ENCODE peak calls at places on chromosomes 1 and 21, in ten cellular contexts. U is B cell, J is fibroblast of lung, F is transverse colon, S is heart left ventricle, W is cardiac fibroblast, A is endothelial cell, G is esophagus squamous epithelium, O is tibial artery, B is breast epithelium. K is an unnamed sample.
A peak's percentile ranks its signal among the peaks of the same experiment; 100 is the strongest.

GRCh38 chr1:111987502-111987901 is 2.0 kb downstream of the KCND3 start:
- DNase-seq in U (no peak), J (no peak), F (no peak), S (peak; percentile 80), W (no peak), A (no peak), G (no peak), O (no peak), B (no peak), K (no peak)

GRCh38 chr1:22154626-22155025 is 11.7 kb upstream of the WNT4 start:
- DNase-seq in U (no peak), J (no peak), F (no peak), S (no peak), W (no peak), A (no peak), G (no peak), O (no peak), B (no peak), K (no peak)

GRCh38 chr21:36509966-36510742 is 30.2 kb upstream of the CLDN14 start:
- DNase-seq in U (no peak), J (no peak), F (peak; percentile 59), S (no peak), W (no peak), A (no peak), G (no peak), O (no peak), B (peak; percentile 85), K (peak; percentile 88)

GRCh38 chr1:54499097-54500029 is 48.7 kb upstream of the ACOT11 start:
- DNase-seq in U (no peak), J (peak; percentile 33), F (peak; percentile 43), S (no peak), W (peak; percentile 32), A (peak; percentile 48), G (no peak), O (no peak), B (no peak), K (peak; percentile 80)

GRCh38 chr1:36693652-36694051 is 210.9 kb upstream of the CSF3R start:
- DNase-seq in U (no peak), J (no peak), F (no peak), S (no peak), W (no peak), A (no peak), G (no peak), O (no peak), B (no peak), K (no peak)

GRCh38 chr1:117368116-117369108 is 1.2 kb downstream of the MAN1A2 start:
- DNase-seq in U (peak; percentile 46), J (peak; percentile 22), F (no peak), S (no peak), W (peak; percentile 41), A (no peak), G (no peak), O (no peak), B (no peak), K (no peak)

GRCh38 chr1:162070094-162070748 is 730 bp downstream of the NOS1AP start:
- DNase-seq in U (no peak), J (no peak), F (peak; percentile 66), S (peak; percentile 35), W (no peak), A (no peak), G (no peak), O (no peak), B (peak; percentile 25), K (peak; percentile 82)

GRCh38 chr21:26776320-26777021 is 68.7 kb downstream of the ADAMTS1 start:
- DNase-seq in U (no peak), J (peak; percentile 73), F (no peak), S (no peak), W (peak; percentile 89), A (no peak), G (no peak), O (no peak), B (no peak), K (no peak)

GRCh38 chr1:80924290-80924689 is 876.4 kb upstream of the ADGRL2 start:
- DNase-seq in U (no peak), J (no peak), F (no peak), S (no peak), W (no peak), A (no peak), G (no peak), O (no peak), B (no peak), K (no peak)

GRCh38 chr1:80931178-80931577 is 869.6 kb upstream of the ADGRL2 start:
- DNase-seq in U (no peak), J (peak; percentile 5), F (no peak), S (no peak), W (peak; percentile 2), A (no peak), G (no peak), O (no peak), B (no peak), K (no peak)

GRCh38 chr1:80925130-80925780 is 875.5 kb upstream of the ADGRL2 start:
- DNase-seq in U (no peak), J (no peak), F (no peak), S (no peak), W (no peak), A (no peak), G (no peak), O (no peak), B (no peak), K (no peak)

DNA sequence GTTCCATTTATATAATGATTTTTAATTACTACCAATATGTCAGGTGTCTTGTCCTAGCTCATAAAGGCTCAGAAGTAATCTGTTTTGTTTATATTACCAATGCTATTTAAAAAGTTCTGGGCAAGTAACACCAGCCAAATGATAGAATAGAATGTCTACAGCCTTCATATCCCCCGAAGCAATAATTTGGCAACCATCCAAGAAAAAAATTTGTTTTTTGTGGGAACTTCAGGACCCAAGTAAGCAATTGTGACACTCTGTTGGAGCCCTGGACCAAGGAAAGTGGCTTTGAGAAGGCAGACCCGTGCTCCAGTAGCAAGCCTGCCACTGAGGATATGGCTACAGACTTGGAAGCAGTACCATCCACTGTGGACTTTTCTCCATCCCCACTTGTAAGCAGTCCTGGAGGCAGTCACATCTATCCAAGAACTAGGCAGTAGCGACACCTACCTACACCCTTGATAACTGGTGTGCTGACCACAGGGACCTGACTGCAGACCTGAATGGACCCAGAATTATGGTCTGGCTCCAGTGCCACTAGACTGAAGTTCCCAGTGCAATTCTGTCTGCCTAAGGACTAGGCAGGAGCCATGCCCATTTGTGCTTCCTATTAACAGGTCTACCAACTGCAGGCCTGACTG is 870.7 kb upstream of the ADGRL2 start:
- DNase-seq in U (no peak), J (no peak), F (no peak), S (no peak), W (no peak), A (no peak), G (no peak), O (no peak), B (no peak), K (no peak)
- TF ChIP-seq CTCF in U (no peak), J (no peak), F (no peak), S (no peak), W (no peak), A (no peak), G (no peak), O (no peak), B (no peak), K (no peak)

GRCh38 chr1:15682886-15683410 is 1.2 kb upstream of the PLEKHM2 start:
- DNase-seq in U (no peak), J (no peak), F (no peak), S (no peak), W (no peak), A (no peak), G (no peak), O (no peak), B (no peak), K (no peak)

GRCh38 chr1:15685820-15686219 is 1.7 kb downstream of the PLEKHM2 start:
- DNase-seq in U (no peak), J (peak; percentile 20), F (no peak), S (no peak), W (no peak), A (no peak), G (no peak), O (no peak), B (no peak), K (no peak)

GRCh38 chr1:15683411-15684039 is 595 bp upstream of the PLEKHM2 start:
- DNase-seq in U (no peak), J (no peak), F (no peak), S (no peak), W (no peak), A (no peak), G (no peak), O (no peak), B (no peak), K (peak; percentile 79)

GRCh38 chr1:15684042-15684461 is at the start of gene PLEKHM2:
- DNase-seq in U (peak; percentile 47), J (peak; percentile 40), F (peak; percentile 50), S (peak; percentile 65), W (no peak), A (peak; percentile 54), G (no peak), O (peak; percentile 30), B (no peak), K (peak; percentile 78)

GRCh38 chr1:15684468-15685283 is 556 bp downstream of the PLEKHM2 start:
- DNase-seq in U (peak; percentile 46), J (peak; percentile 22), F (peak; percentile 47), S (peak; percentile 67), W (no peak), A (peak; percentile 56), G (no peak), O (peak; percentile 51), B (peak; percentile 26), K (peak; percentile 84)
- TF ChIP-seq CTCF in U (no peak), J (peak; percentile 3), F (peak; percentile 8), S (no peak), W (no peak), A (no peak), G (no peak), O (peak; percentile 12), B (no peak), K (no peak)

GRCh38 chr1:150213170-150214098 is 22.5 kb downstream of the ANP32E start:
- DNase-seq in U (peak; percentile 92), J (peak; percentile 95), F (peak; percentile 95), S (peak; percentile 98), W (peak; percentile 96), A (peak; percentile 88), G (peak; percentile 85), O (peak; percentile 95), B (peak; percentile 90), K (peak; percentile 99)
- TF ChIP-seq CTCF in U (peak; percentile 60), J (peak; percentile 43), F (peak; percentile 12), S (peak; percentile 53), W (peak; percentile 22), A (no peak), G (peak; percentile 21), O (peak; percentile 23), B (no peak), K (peak; percentile 45)

DNA sequence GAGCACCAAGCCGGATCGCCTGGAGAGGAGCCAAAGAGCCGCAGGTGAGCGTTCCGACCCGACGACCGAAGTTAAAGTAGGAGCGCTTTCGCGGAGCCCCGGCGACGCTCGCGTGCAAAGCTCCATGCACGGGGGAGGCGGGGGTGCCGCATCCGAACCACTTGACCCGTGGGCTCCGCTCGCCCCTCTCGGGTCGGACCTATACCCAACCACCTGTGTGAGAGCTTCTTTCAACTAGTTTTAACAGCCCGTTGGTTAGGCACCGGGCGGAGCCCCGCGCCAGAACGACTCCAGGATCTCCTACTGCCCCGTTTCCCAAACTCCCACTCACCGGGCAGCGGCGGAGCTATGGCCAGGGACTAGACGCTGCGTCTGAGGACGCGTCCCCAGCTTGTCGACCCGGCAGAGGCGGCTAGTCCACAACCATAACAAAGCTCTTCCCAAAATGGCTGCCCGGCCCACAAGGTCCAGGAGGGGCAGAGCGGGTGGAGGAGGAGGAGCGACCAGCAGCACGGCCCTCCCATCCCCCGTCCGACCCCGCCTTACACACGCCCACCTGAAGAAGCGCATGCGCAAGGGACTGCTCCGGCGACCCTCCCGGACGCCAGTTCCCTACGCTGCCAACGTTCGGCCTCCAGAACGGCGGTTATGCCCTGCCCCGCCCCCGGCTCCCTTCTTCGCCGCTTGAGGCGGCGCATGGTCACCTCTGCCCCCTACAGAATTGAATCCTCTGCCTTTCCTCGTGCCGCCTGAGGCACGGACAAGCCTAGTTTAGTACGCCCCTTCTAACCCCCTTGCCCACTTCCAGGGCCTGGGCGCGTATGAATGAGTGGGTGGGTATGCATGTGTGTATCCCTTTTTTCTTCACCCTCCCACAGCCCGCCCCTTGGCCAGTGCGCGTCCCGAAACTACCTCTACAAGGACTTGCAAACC is at the start of gene GPBP1L1:
- DNase-seq in U (peak; percentile 98), J (peak; percentile 98), F (peak; percentile 99), S (peak; percentile 98), W (peak; percentile 98), A (peak; percentile 95), G (peak; percentile 87), O (peak; percentile 96), B (peak; percentile 96), K (peak; percentile 99)
- TF ChIP-seq CTCF in U (peak; percentile 51), J (no peak), F (no peak), S (no peak), W (no peak), A (no peak), G (no peak), O (no peak), B (no peak), K (peak; percentile 8)

K was measured in kidney.